ENCODE peak calls at places on chromosomes 12 and 14, in four cellular contexts. E is GM06990, L is HEK293T, M is nucleus accumbens. K is an unnamed sample.

GRCh38 chr14:31090872-31091764 is 64.9 kb upstream of the STRN3 start:
- DNase-seq in L (no peak), M (no peak), E (no peak), K (no peak)

GRCh38 chr12:46585854-46586621 is 213.5 kb upstream of the SLC38A2 start:
- DNase-seq in L (no peak), M (no peak), E (no peak), K (no peak)

GRCh38 chr14:102905116-102906108 is 17.1 kb upstream of the AMN start:
- DNase-seq in M (no peak), L (no peak), E (no peak), K (no peak)

GRCh38 chr12:107564946-107565345 is 120.7 kb upstream of the PWP1 start:
- DNase-seq in L (peak; percentile 37), M (no peak), E (no peak), K (no peak)

GRCh38 chr12:104695453-104696148 is 238.9 kb downstream of the CHST11 start:
- DNase-seq in E (peak; percentile 63), L (no peak), M (no peak), K (peak; percentile 59)

GRCh38 chr12:57815177-57816000 is 3.1 kb downstream of the AVIL start:
- DNase-seq in L (no peak), E (no peak), M (no peak), K (no peak)

GRCh38 chr12:128702344-128702743 is 121.4 kb downstream of the SLC15A4 start:
- DNase-seq in E (no peak), M (no peak), L (no peak), K (no peak)

GRCh38 chr12:10941916-10942607 is 3.0 kb upstream of the TAS2R14 start:
- DNase-seq in M (no peak), E (peak; percentile 3), L (no peak), K (no peak)

GRCh38 chr14:72599579-72600470 is 294.1 kb downstream of the DPF3 start:
- DNase-seq in L (no peak), M (no peak), E (no peak), K (no peak)

GRCh38 chr12:1044697-1045096 is 53.7 kb downstream of the ERC1 start:
- DNase-seq in L (no peak), M (no peak), E (no peak), K (no peak)

GRCh38 chr14:100102156-100102785 is 37.0 kb downstream of the EVL start:
- DNase-seq in E (no peak), L (no peak), M (no peak), K (no peak)

GRCh38 chr12:26092706-26093105 is 32.1 kb downstream of the BHLHE41 start:
- DNase-seq in E (no peak), M (no peak), L (no peak), K (no peak)

GRCh38 chr12:27305673-27306504 is 26.7 kb upstream of the BMAL2 start:
- DNase-seq in E (no peak), M (no peak), L (no peak), K (no peak)

GRCh38 chr14:100696590-100696989 is 30.1 kb upstream of the DLK1 start:
- DNase-seq in M (no peak), E (no peak), L (no peak), K (no peak)

GRCh38 chr14:24269910-24270536 is 1.4 kb downstream of the RABGGTA start:
- DNase-seq in M (no peak), E (no peak), L (no peak), K (no peak)

GRCh38 chr14:68576031-68576430 is 216.8 kb downstream of the ZFP36L1 start:
- DNase-seq in L (no peak), M (no peak), E (no peak), K (no peak)

GRCh38 chr12:4900327-4900726 is 9.4 kb upstream of the KCNA1 start:
- DNase-seq in L (no peak), E (no peak), M (no peak), K (no peak)

GRCh38 chr14:66974397-66975025 is 214.7 kb upstream of the GARIN2 start:
- DNase-seq in E (no peak), L (no peak), M (no peak), K (no peak)

GRCh38 chr14:61489932-61490331 is 168.6 kb downstream of the PRKCH start:
- DNase-seq in L (no peak), E (no peak), M (no peak), K (no peak)

GRCh38 chr12:42483534-42483857 is 106.0 kb downstream of the PRICKLE1 start:
- DNase-seq in M (no peak), L (peak; percentile 48), E (peak; percentile 62), K (peak; percentile 68)

GRCh38 chr14:64266206-64266605 is 28.0 kb downstream of the ESR2 start:
- DNase-seq in E (no peak), L (no peak), M (no peak), K (no peak)

GRCh38 chr14:58812050-58812690 is 174.4 kb downstream of the DACT1 start:
- DNase-seq in L (no peak), M (no peak), E (no peak), K (peak; percentile 34)

GRCh38 chr14:57573193-57573592 is 79.5 kb upstream of the CCDC198 start:
- DNase-seq in E (no peak), M (no peak), L (no peak), K (no peak)

GRCh38 chr14:32075636-32076277 is 1.3 kb upstream of the ARHGAP5 start:
- DNase-seq in M (no peak), L (peak; percentile 34), E (no peak), K (peak; percentile 10)

GRCh38 chr12:45446013-45446412 is 230.1 kb downstream of the ANO6 start:
- DNase-seq in M (no peak), E (no peak), L (no peak), K (no peak)

GRCh38 chr12:108846320-108846719 is 11.1 kb downstream of the SSH1 start:
- DNase-seq in M (no peak), E (no peak), L (no peak), K (no peak)

GRCh38 chr12:92036771-92037453 is 108.7 kb downstream of the BTG1 start:
- DNase-seq in E (no peak), M (no peak), L (no peak), K (no peak)